ENCODE peak calls at places on chromosome 12, in nine cellular contexts. P is uterus, W is thyroid gland, H is testis, R is HepG2, E is suprapubic skin, N is sigmoid colon, S is IMR-90, V is transverse colon. D is an unnamed sample. For H3K9me3, the result is how much of the 10 kb centered on the place peaks cover.

GRCh38 chr12:20210795-20211194 is 157.5 kb upstream of the PDE3A start:
- DNase-seq in P (no peak), W (no peak), H (no peak), R (no peak), E (no peak), N (no peak), S (no peak), V (no peak), D (no peak)

GRCh38 chr12:24584032-24584675 is 364.7 kb downstream of the BCAT1 start:
- DNase-seq in P (no peak), W (no peak), H (peak), R (no peak), E (no peak), N (peak), S (no peak), V (no peak), D (no peak)

GRCh38 chr12:12784911-12785814 is at the start of gene APOLD1:
- DNase-seq in P (peak), W (peak), H (no peak), R (no peak), E (peak), N (peak), S (no peak), V (no peak), D (no peak)

GRCh38 chr12:68067762-68068376 is 78.6 kb downstream of the IFNG-AS1 start:
- DNase-seq in P (no peak), W (no peak), H (no peak), R (peak), E (no peak), N (no peak), S (no peak), V (no peak), D (no peak)

GRCh38 chr12:120126635-120127005 is 10.1 kb upstream of the RAB35 start:
- DNase-seq in P (no peak), W (no peak), H (peak), R (no peak), E (no peak), N (peak), S (peak), V (peak), D (no peak)

GRCh38 chr12:38850463-38850862 is 54.9 kb downstream of the CPNE8 start:
- DNase-seq in P (no peak), W (no peak), H (no peak), R (no peak), E (no peak), N (no peak), S (no peak), V (no peak), D (no peak)

GRCh38 chr12:19150273-19150895 is 20.9 kb downstream of the PLEKHA5 start:
- DNase-seq in P (no peak), W (peak), H (no peak), R (no peak), E (no peak), N (no peak), S (no peak), V (no peak), D (no peak)

GRCh38 chr12:131918311-131919050 is 10.6 kb upstream of the PUS1 start:
- DNase-seq in P (no peak), W (no peak), H (no peak), R (no peak), E (no peak), N (no peak), S (no peak), V (no peak), D (no peak)

GRCh38 chr12:1220127-1221092 is 229.4 kb downstream of the ERC1 start:
- DNase-seq in P (no peak), W (no peak), H (no peak), R (peak), E (no peak), N (no peak), S (no peak), V (peak), D (peak)

GRCh38 chr12:127494961-127495915 is 771.7 kb upstream of the TMEM132C start:
- DNase-seq in P (no peak), W (no peak), H (no peak), R (no peak), E (no peak), N (no peak), S (no peak), V (no peak), D (no peak)

GRCh38 chr12:104360988-104361707 is 57.6 kb downstream of the EID3 start:
- DNase-seq in P (no peak), W (no peak), H (no peak), R (no peak), E (no peak), N (peak), S (peak), V (no peak), D (no peak)

GRCh38 chr12:114826233-114826632 is 142.3 kb upstream of the TBX3 start:
- DNase-seq in P (no peak), W (no peak), H (no peak), R (no peak), E (no peak), N (no peak), S (no peak), V (no peak), D (no peak)

GRCh38 chr12:3199551-3200031 is 122.4 kb downstream of the TSPAN9 start:
- DNase-seq in P (no peak), W (peak), H (peak), R (no peak), E (no peak), N (no peak), S (peak), V (no peak), D (no peak)

GRCh38 chr12:96445743-96446655 is 43.4 kb upstream of the CFAP54 start:
- DNase-seq in P (peak), W (no peak), H (no peak), R (no peak), E (no peak), N (no peak), S (peak), V (peak), D (no peak)

GRCh38 chr12:45518516-45519235 is 210.8 kb upstream of the ARID2 start:
- DNase-seq in P (no peak), W (no peak), H (no peak), R (no peak), E (no peak), N (no peak), S (no peak), V (no peak), D (no peak)

GRCh38 chr12:102562836-102563425 is 82.6 kb upstream of the IGF1 start:
- DNase-seq in P (no peak), W (no peak), H (no peak), R (no peak), E (no peak), N (no peak), S (no peak), V (no peak), D (no peak)

GRCh38 chr12:116406529-116406928 is 129.0 kb upstream of the MED13L start:
- DNase-seq in P (peak), W (peak), H (peak), R (peak), E (peak), N (peak), S (peak), V (peak), D (peak)
- TF ChIP-seq CTCF in P (no peak), W (no peak), H (no peak), R (peak), E (no peak), N (no peak), S (no peak), V (no peak), D (no peak)

DNA sequence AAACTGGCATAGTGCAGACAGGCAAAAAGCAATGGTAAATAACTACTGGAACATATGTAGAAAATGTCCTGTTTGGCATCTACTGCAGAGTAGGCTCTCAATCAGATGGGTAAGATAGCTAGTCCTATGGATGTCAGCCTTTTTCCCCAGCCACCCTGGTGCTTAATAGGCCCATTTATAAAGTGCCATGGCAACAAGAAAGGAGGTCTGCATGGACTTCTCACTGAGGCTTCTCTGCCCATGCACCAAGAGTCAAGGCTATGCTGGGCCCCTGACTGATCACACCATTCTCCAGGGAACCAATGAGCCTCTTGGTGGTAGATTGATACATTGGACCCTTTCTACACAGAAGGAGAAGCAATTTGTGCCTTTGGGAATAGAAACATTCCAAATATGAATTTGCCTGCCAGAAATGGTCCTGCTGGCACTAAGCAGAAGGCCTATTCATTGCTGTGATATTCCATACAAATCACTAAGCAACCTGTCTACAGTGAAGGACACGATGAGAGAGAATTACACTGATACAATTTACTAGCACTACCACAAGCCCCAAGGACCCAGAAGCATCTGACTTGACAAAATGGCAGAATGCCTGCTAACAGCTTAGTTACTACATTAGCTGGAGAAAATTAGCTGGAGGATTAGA is 43.8 kb downstream of the RESF1 start:
- DNase-seq in P (no peak), W (no peak), H (no peak), R (no peak), E (no peak), N (no peak), S (no peak), V (no peak), D (no peak)
- TF ChIP-seq POLR2A in P (no peak), W (no peak), H (no peak), R (no peak), E (no peak), N (no peak), S (no peak), V (no peak), D (no peak)

GRCh38 chr12:133130038-133130807 is at the start of the genes ZNF10 and ZNF891:
- DNase-seq in P (peak), W (peak), H (peak), R (peak), E (peak), N (peak), S (peak), V (peak), D (peak)

GRCh38 chr12:133130808-133131128 is 341 bp downstream of the ZNF10 start:
- DNase-seq in P (no peak), W (peak), H (peak), R (no peak), E (peak), N (peak), S (no peak), V (peak), D (peak)

GRCh38 chr12:133135747-133136146 is 5.3 kb downstream of the ZNF10 start:
- DNase-seq in P (no peak), W (no peak), H (no peak), R (no peak), E (no peak), N (no peak), S (no peak), V (no peak), D (no peak)
- H3K9me3 ChIP-seq in P (under half), W (under half), H (under half), R (half or more), E (under half), N (half or more), S (under half), V (half or more), D (half or more)

DNA sequence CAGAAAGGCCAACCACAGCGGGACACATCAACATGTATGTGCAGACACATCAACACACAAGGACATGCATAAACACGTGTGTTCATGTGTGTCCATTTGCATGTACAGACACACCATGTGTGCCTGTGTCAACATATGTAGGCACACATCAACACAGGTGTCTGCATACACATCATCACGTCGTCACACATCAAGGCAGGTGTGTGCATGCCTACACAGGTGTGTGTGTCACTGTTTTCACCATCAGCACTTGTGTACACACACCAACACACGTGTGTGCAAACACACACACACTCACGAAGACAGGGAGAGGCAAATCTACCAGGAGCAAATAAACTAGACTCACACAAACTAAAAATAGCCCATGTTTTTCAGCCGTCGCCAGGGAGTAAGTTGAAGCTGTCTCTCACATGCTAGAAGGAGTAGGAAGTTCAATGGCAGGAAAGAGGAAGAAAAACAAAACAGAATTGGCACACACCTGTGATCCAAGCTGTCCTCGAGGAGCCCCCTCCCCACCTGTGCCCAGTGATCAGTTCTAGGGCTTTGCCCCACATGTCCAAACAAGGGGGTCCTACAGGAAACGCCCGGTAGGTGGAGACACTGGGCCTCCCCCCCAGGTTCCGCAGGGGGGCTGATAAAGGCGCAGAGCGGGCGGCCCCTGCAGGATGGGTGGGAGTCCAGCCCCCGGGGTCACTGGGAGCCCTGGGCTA is 7.4 kb downstream of the SCARB1 start:
- DNase-seq in P (no peak), W (no peak), H (no peak), R (no peak), E (no peak), N (no peak), S (no peak), V (no peak), D (no peak)
- TF ChIP-seq CTCF in P (no peak), W (no peak), H (peak), R (no peak), E (no peak), N (no peak), S (no peak), V (no peak), D (no peak)

D was measured in stomach.